ENCODE peak calls at places on chromosomes 5 and 9, in six cellular contexts. One of them, this sample, is unnamed.
A peak's percentile ranks its signal among the peaks of the same experiment; 100 is the strongest.

GRCh38 chr5:68337235-68337634 is 121.7 kb downstream of the PIK3R1 start:
- DNase-seq in GM12878: no peak
- DNase-seq in endothelial cell of umbilical vein: no peak
- DNase-seq in HepG2: no peak
- DNase-seq in HCT116: no peak
- DNase-seq in H1: no peak
- DNase-seq in this sample: no peak

GRCh38 chr5:165325201-165325600 is 1819.8 kb downstream of the MAT2B start:
- DNase-seq in GM12878: no peak
- DNase-seq in endothelial cell of umbilical vein: peak; percentile 3
- DNase-seq in HepG2: no peak
- DNase-seq in HCT116: no peak
- DNase-seq in H1: no peak
- DNase-seq in this sample: no peak

GRCh38 chr9:16960084-16960483 is 89.6 kb upstream of the BNC2 start:
- DNase-seq in GM12878: no peak
- DNase-seq in endothelial cell of umbilical vein: no peak
- DNase-seq in HepG2: no peak
- DNase-seq in HCT116: no peak
- DNase-seq in H1: no peak
- DNase-seq in this sample: no peak

GRCh38 chr5:154215931-154216330 is 25.4 kb downstream of the GALNT10 start:
- DNase-seq in GM12878: no peak
- DNase-seq in endothelial cell of umbilical vein: no peak
- DNase-seq in HepG2: no peak
- DNase-seq in HCT116: no peak
- DNase-seq in H1: no peak
- DNase-seq in this sample: no peak

GRCh38 chr5:150618188-150618587 is 22.3 kb upstream of the SYNPO start:
- DNase-seq in GM12878: no peak
- DNase-seq in endothelial cell of umbilical vein: no peak
- DNase-seq in HepG2: no peak
- DNase-seq in HCT116: no peak
- DNase-seq in H1: no peak
- DNase-seq in this sample: no peak

GRCh38 chr5:997711-998110 is 10.9 kb upstream of the NKD2 start:
- DNase-seq in GM12878: no peak
- DNase-seq in endothelial cell of umbilical vein: no peak
- DNase-seq in HepG2: no peak
- DNase-seq in HCT116: no peak
- DNase-seq in H1: no peak
- DNase-seq in this sample: no peak

GRCh38 chr5:76483433-76483832 is 80.3 kb downstream of the IQGAP2 start:
- DNase-seq in GM12878: no peak
- DNase-seq in endothelial cell of umbilical vein: no peak
- DNase-seq in HepG2: no peak
- DNase-seq in HCT116: no peak
- DNase-seq in H1: no peak
- DNase-seq in this sample: no peak

GRCh38 chr9:123339666-123340414 is 16.2 kb upstream of the CRB2 start:
- DNase-seq in GM12878: peak; percentile 78
- DNase-seq in endothelial cell of umbilical vein: no peak
- DNase-seq in HepG2: no peak
- DNase-seq in HCT116: no peak
- DNase-seq in H1: no peak
- DNase-seq in this sample: no peak

GRCh38 chr5:111548992-111549649 is 36.8 kb upstream of the STARD4 start:
- DNase-seq in GM12878: no peak
- DNase-seq in endothelial cell of umbilical vein: no peak
- DNase-seq in HepG2: no peak
- DNase-seq in HCT116: no peak
- DNase-seq in H1: no peak
- DNase-seq in this sample: no peak

GRCh38 chr5:120740989-120741388 is 276.9 kb downstream of the PRR16 start:
- DNase-seq in GM12878: no peak
- DNase-seq in endothelial cell of umbilical vein: no peak
- DNase-seq in HepG2: no peak
- DNase-seq in HCT116: no peak
- DNase-seq in H1: no peak
- DNase-seq in this sample: no peak

GRCh38 chr5:143533978-143534763 is 130.7 kb upstream of the NR3C1 start:
- DNase-seq in GM12878: no peak
- DNase-seq in endothelial cell of umbilical vein: no peak
- DNase-seq in HepG2: no peak
- DNase-seq in HCT116: no peak
- DNase-seq in H1: no peak
- DNase-seq in this sample: no peak

GRCh38 chr5:372911-373709 is 51.6 kb downstream of the AHRR start:
- DNase-seq in GM12878: no peak
- DNase-seq in endothelial cell of umbilical vein: peak; percentile 15
- DNase-seq in HepG2: no peak
- DNase-seq in HCT116: no peak
- DNase-seq in H1: peak; percentile 60
- DNase-seq in this sample: no peak

GRCh38 chr9:137156567-137157375 is 13.1 kb downstream of the LRRC26 start:
- DNase-seq in GM12878: no peak
- DNase-seq in endothelial cell of umbilical vein: peak; percentile 21
- DNase-seq in HepG2: no peak
- DNase-seq in HCT116: no peak
- DNase-seq in H1: peak; percentile 88
- DNase-seq in this sample: peak; percentile 37

GRCh38 chr9:5843450-5844249 is 10.7 kb upstream of the ERMP1 start:
- DNase-seq in GM12878: no peak
- DNase-seq in endothelial cell of umbilical vein: peak; percentile 61
- DNase-seq in HepG2: peak; percentile 88
- DNase-seq in HCT116: no peak
- DNase-seq in H1: no peak
- DNase-seq in this sample: peak; percentile 47

GRCh38 chr9:136578915-136579637 is 33.2 kb upstream of the NOTCH1 start:
- DNase-seq in GM12878: no peak
- DNase-seq in endothelial cell of umbilical vein: no peak
- DNase-seq in HepG2: no peak
- DNase-seq in HCT116: peak; percentile 50
- DNase-seq in H1: no peak
- DNase-seq in this sample: no peak

GRCh38 chr9:133980864-133981588 is 11.1 kb downstream of the VAV2 start:
- DNase-seq in GM12878: no peak
- DNase-seq in endothelial cell of umbilical vein: no peak
- DNase-seq in HepG2: no peak
- DNase-seq in HCT116: no peak
- DNase-seq in H1: no peak
- DNase-seq in this sample: no peak

GRCh38 chr5:168552146-168552545 is 23.0 kb downstream of the FBLL1 start:
- DNase-seq in GM12878: no peak
- DNase-seq in endothelial cell of umbilical vein: peak; percentile 20
- DNase-seq in HepG2: no peak
- DNase-seq in HCT116: no peak
- DNase-seq in H1: no peak
- DNase-seq in this sample: no peak

GRCh38 chr5:17831279-17831678 is 197.0 kb downstream of the TAF11L14 start:
- DNase-seq in GM12878: no peak
- DNase-seq in endothelial cell of umbilical vein: no peak
- DNase-seq in HepG2: no peak
- DNase-seq in HCT116: no peak
- DNase-seq in H1: no peak
- DNase-seq in this sample: peak; percentile 48

GRCh38 chr9:26159575-26160392 is 481.5 kb upstream of the TUSC1 start:
- DNase-seq in GM12878: no peak
- DNase-seq in endothelial cell of umbilical vein: no peak
- DNase-seq in HepG2: no peak
- DNase-seq in HCT116: no peak
- DNase-seq in H1: no peak
- DNase-seq in this sample: no peak

GRCh38 chr9:100322954-100323536 is 29.7 kb downstream of the TEX10 start:
- DNase-seq in GM12878: no peak
- DNase-seq in endothelial cell of umbilical vein: peak; percentile 52
- DNase-seq in HepG2: peak; percentile 26
- DNase-seq in HCT116: peak; percentile 10
- DNase-seq in H1: no peak
- DNase-seq in this sample: peak; percentile 20

GRCh38 chr5:50856720-50857119 is 190.3 kb downstream of the PARP8 start:
- DNase-seq in GM12878: peak; percentile 20
- DNase-seq in endothelial cell of umbilical vein: no peak
- DNase-seq in HepG2: no peak
- DNase-seq in HCT116: no peak
- DNase-seq in H1: no peak
- DNase-seq in this sample: no peak

GRCh38 chr9:101540069-101540468 is 6.4 kb downstream of the RNF20 start:
- DNase-seq in GM12878: no peak
- DNase-seq in endothelial cell of umbilical vein: no peak
- DNase-seq in HepG2: no peak
- DNase-seq in HCT116: no peak
- DNase-seq in H1: no peak
- DNase-seq in this sample: no peak

GRCh38 chr9:71937070-71937625 is 25.7 kb downstream of the C9orf85 start:
- DNase-seq in GM12878: no peak
- DNase-seq in endothelial cell of umbilical vein: no peak
- DNase-seq in HepG2: no peak
- DNase-seq in HCT116: no peak
- DNase-seq in H1: no peak
- DNase-seq in this sample: no peak

GRCh38 chr9:78235771-78236510 is at the start of gene CEP78:
- DNase-seq in GM12878: peak; percentile 68
- DNase-seq in endothelial cell of umbilical vein: peak; percentile 95
- DNase-seq in HepG2: peak; percentile 89
- DNase-seq in HCT116: peak; percentile 85
- DNase-seq in H1: peak; percentile 92
- DNase-seq in this sample: no peak
- TF ChIP-seq POLR2AphosphoS5 in GM12878: peak; percentile 89
- TF ChIP-seq POLR2AphosphoS5 in endothelial cell of umbilical vein: peak; percentile 91
- TF ChIP-seq POLR2AphosphoS5 in HepG2: peak; percentile 90
- TF ChIP-seq POLR2AphosphoS5 in HCT116: peak; percentile 96
- TF ChIP-seq POLR2AphosphoS5 in H1: peak; percentile 93
- TF ChIP-seq POLR2AphosphoS5 in this sample: peak; percentile 98

DNA sequence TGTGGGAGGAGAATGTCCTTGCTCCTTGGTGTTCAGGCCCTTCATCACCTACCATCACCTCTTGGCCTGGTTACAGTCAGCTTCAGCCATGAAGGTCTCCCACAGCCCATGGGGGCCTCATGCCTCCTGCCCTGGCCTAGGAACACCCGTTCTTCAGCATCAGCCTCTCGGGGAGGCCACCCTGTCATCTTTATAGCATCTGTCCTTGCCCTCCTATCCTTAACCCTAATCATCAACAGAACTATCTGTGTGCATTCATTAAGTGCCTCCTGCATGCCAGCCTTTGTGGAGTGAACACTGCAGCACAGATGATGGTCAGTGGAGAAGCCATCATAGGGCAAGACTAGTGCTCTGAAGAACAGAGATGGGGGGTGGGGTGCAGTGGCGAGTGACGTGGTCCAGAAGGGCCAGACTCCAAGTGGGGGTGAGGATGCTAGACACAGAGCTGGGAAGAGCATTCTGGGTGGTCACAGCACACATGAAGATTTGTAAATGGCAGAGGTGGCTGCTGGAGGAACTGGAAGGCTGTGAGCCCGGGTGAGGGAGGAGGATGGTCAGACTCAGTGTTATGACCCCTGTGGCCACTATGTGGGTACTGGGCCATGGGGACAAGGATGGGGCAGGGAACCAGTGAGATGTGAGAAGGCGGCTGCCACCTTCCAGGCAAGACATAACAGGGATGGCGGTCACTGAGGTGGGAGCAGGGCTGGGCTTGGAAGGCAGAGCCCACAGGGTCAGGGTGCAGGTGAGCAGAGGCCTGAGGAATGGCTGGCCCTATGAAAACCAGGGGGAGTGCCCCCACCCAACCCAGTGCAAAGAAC is 3.6 kb upstream of the CARD19 start:
- DNase-seq in GM12878: no peak
- DNase-seq in endothelial cell of umbilical vein: no peak
- DNase-seq in HepG2: no peak
- DNase-seq in HCT116: no peak
- DNase-seq in H1: no peak
- DNase-seq in this sample: no peak
- H3K9ac ChIP-seq in GM12878: peak overlapping the region; percentile 57
- H3K9ac ChIP-seq in endothelial cell of umbilical vein: no peak overlapping the region
- H3K9ac ChIP-seq in HepG2: no peak overlapping the region
- H3K9ac ChIP-seq in HCT116: no peak overlapping the region
- H3K9ac ChIP-seq in H1: no peak overlapping the region
- H3K9ac ChIP-seq in this sample: no peak overlapping the region

GRCh38 chr5:174723979-174724483 is 351 bp upstream of the MSX2 start:
- DNase-seq in GM12878: no peak
- DNase-seq in endothelial cell of umbilical vein: no peak
- DNase-seq in HepG2: no peak
- DNase-seq in HCT116: peak; percentile 59
- DNase-seq in H1: peak; percentile 54
- DNase-seq in this sample: no peak

GRCh38 chr5:174725261-174725990 is 1.0 kb downstream of the MSX2 start:
- DNase-seq in GM12878: no peak
- DNase-seq in endothelial cell of umbilical vein: no peak
- DNase-seq in HepG2: no peak
- DNase-seq in HCT116: no peak
- DNase-seq in H1: no peak
- DNase-seq in this sample: no peak

GRCh38 chr5:174723315-174723978 is 935 bp upstream of the MSX2 start:
- DNase-seq in GM12878: no peak
- DNase-seq in endothelial cell of umbilical vein: no peak
- DNase-seq in HepG2: no peak
- DNase-seq in HCT116: no peak
- DNase-seq in H1: no peak
- DNase-seq in this sample: no peak

GRCh38 chr5:174725991-174726601 is 1.7 kb downstream of the MSX2 start:
- DNase-seq in GM12878: no peak
- DNase-seq in endothelial cell of umbilical vein: no peak
- DNase-seq in HepG2: no peak
- DNase-seq in HCT116: no peak
- DNase-seq in H1: no peak
- DNase-seq in this sample: no peak

GRCh38 chr5:174724484-174725260 is at the start of gene MSX2:
- DNase-seq in GM12878: no peak
- DNase-seq in endothelial cell of umbilical vein: peak; percentile 13
- DNase-seq in HepG2: no peak
- DNase-seq in HCT116: peak; percentile 80
- DNase-seq in H1: peak; percentile 82
- DNase-seq in this sample: no peak
- TF ChIP-seq EZH2 in GM12878: no peak
- TF ChIP-seq EZH2 in endothelial cell of umbilical vein: peak; percentile 43
- TF ChIP-seq EZH2 in HepG2: no peak
- TF ChIP-seq EZH2 in HCT116: no peak
- TF ChIP-seq EZH2 in H1: no peak
- TF ChIP-seq EZH2 in this sample: no peak

GRCh38 chr9:107708786-107709185 is 219.2 kb upstream of the KLF4 start:
- DNase-seq in GM12878: no peak
- DNase-seq in endothelial cell of umbilical vein: no peak
- DNase-seq in HepG2: no peak
- DNase-seq in HCT116: no peak
- DNase-seq in H1: no peak
- DNase-seq in this sample: no peak

GRCh38 chr9:107710988-107711387 is 221.4 kb upstream of the KLF4 start:
- DNase-seq in GM12878: no peak
- DNase-seq in endothelial cell of umbilical vein: no peak
- DNase-seq in HepG2: no peak
- DNase-seq in HCT116: no peak
- DNase-seq in H1: no peak
- DNase-seq in this sample: no peak

GRCh38 chr9:107712390-107712789 is 222.8 kb upstream of the KLF4 start:
- DNase-seq in GM12878: no peak
- DNase-seq in endothelial cell of umbilical vein: peak; percentile 24
- DNase-seq in HepG2: no peak
- DNase-seq in HCT116: peak; percentile 77
- DNase-seq in H1: no peak
- DNase-seq in this sample: no peak

GRCh38 chr9:107710552-107710951 is 221.0 kb upstream of the KLF4 start:
- DNase-seq in GM12878: no peak
- DNase-seq in endothelial cell of umbilical vein: no peak
- DNase-seq in HepG2: no peak
- DNase-seq in HCT116: no peak
- DNase-seq in H1: no peak
- DNase-seq in this sample: no peak

GRCh38 chr9:107711528-107711927 is 222.0 kb upstream of the KLF4 start:
- DNase-seq in GM12878: no peak
- DNase-seq in endothelial cell of umbilical vein: peak; percentile 80
- DNase-seq in HepG2: no peak
- DNase-seq in HCT116: peak; percentile 88
- DNase-seq in H1: no peak
- DNase-seq in this sample: no peak
- TF ChIP-seq POLR2AphosphoS5 in GM12878: no peak
- TF ChIP-seq POLR2AphosphoS5 in endothelial cell of umbilical vein: peak; percentile 78
- TF ChIP-seq POLR2AphosphoS5 in HepG2: no peak
- TF ChIP-seq POLR2AphosphoS5 in HCT116: peak; percentile 58
- TF ChIP-seq POLR2AphosphoS5 in H1: no peak
- TF ChIP-seq POLR2AphosphoS5 in this sample: no peak

This sample was measured in SK-N-MC.